ENCODE peak calls at places on chromosome 1, in ten cellular contexts. U, P, X, E, K, L, I, C, N and R are unnamed samples.

GRCh38 chr1:182048562-182048961 is 12.9 kb downstream of the ZNF648 start:
- DNase-seq in U (no peak), P (no peak), X (no peak), E (no peak), K (no peak), L (no peak), I (no peak), C (no peak), N (no peak), R (no peak)

GRCh38 chr1:103256490-103256889 is 148.2 kb upstream of the COL11A1 start:
- DNase-seq in U (no peak), P (peak), X (no peak), E (peak), K (no peak), L (no peak), I (peak), C (no peak), N (no peak), R (peak)

GRCh38 chr1:109963864-109964263 is 20.7 kb upstream of the AHCYL1 start:
- DNase-seq in U (no peak), P (no peak), X (no peak), E (no peak), K (no peak), L (no peak), I (no peak), C (no peak), N (no peak), R (peak)

GRCh38 chr1:192022839-192023238 is 135.4 kb upstream of the RGS18 start:
- DNase-seq in U (no peak), P (no peak), X (no peak), E (no peak), K (no peak), L (no peak), I (no peak), C (no peak), N (no peak), R (no peak)

GRCh38 chr1:2208309-2209239 is 14.0 kb upstream of the FAAP20 start:
- DNase-seq in U (peak), P (peak), X (peak), E (peak), K (peak), L (peak), I (peak), C (no peak), N (peak), R (peak)

GRCh38 chr1:202154766-202155477 is 5.5 kb downstream of the PTPN7 start:
- DNase-seq in U (no peak), P (peak), X (peak), E (peak), K (peak), L (no peak), I (peak), C (peak), N (no peak), R (peak)

GRCh38 chr1:115454835-115455511 is 116.9 kb upstream of the NGF start:
- DNase-seq in U (peak), P (peak), X (no peak), E (peak), K (no peak), L (no peak), I (peak), C (no peak), N (no peak), R (peak)

GRCh38 chr1:164061528-164061927 is 497.5 kb upstream of the PBX1 start:
- DNase-seq in U (no peak), P (no peak), X (peak), E (no peak), K (no peak), L (peak), I (no peak), C (no peak), N (no peak), R (no peak)

GRCh38 chr1:198575715-198576641 is 35.5 kb upstream of the ATP6V1G3 start:
- DNase-seq in U (no peak), P (peak), X (no peak), E (peak), K (no peak), L (no peak), I (no peak), C (no peak), N (no peak), R (peak)

GRCh38 chr1:12580054-12580887 is 37.7 kb downstream of the DHRS3 start:
- DNase-seq in U (no peak), P (peak), X (no peak), E (peak), K (no peak), L (no peak), I (peak), C (no peak), N (no peak), R (no peak)

GRCh38 chr1:35637401-35637809 is 3.9 kb downstream of the PSMB2 start:
- DNase-seq in U (no peak), P (peak), X (no peak), E (peak), K (no peak), L (no peak), I (peak), C (peak), N (no peak), R (peak)

GRCh38 chr1:228228601-228229074 is 20.8 kb downstream of the OBSCN start:
- DNase-seq in U (no peak), P (peak), X (no peak), E (peak), K (no peak), L (no peak), I (peak), C (no peak), N (no peak), R (peak)

GRCh38 chr1:94648225-94649007 is 106.9 kb upstream of the F3 start:
- DNase-seq in U (no peak), P (peak), X (no peak), E (peak), K (no peak), L (no peak), I (peak), C (no peak), N (peak), R (peak)

GRCh38 chr1:24828887-24829192 is 83.6 kb downstream of the CLIC4 start:
- DNase-seq in U (no peak), P (no peak), X (no peak), E (no peak), K (no peak), L (no peak), I (no peak), C (no peak), N (no peak), R (no peak)

GRCh38 chr1:195580988-195581387 is 1027.3 kb downstream of the KCNT2 start:
- DNase-seq in U (no peak), P (peak), X (no peak), E (peak), K (no peak), L (no peak), I (no peak), C (no peak), N (no peak), R (no peak)

GRCh38 chr1:222390181-222390580 is 157.7 kb downstream of the HHIPL2 start:
- DNase-seq in U (no peak), P (peak), X (no peak), E (peak), K (no peak), L (no peak), I (peak), C (no peak), N (no peak), R (peak)

GRCh38 chr1:46558141-46558963 is 6.9 kb upstream of the KNCN start:
- DNase-seq in U (no peak), P (no peak), X (no peak), E (no peak), K (no peak), L (no peak), I (no peak), C (peak), N (no peak), R (no peak)

GRCh38 chr1:230070321-230071208 is 3.5 kb downstream of the GALNT2 start:
- DNase-seq in U (no peak), P (no peak), X (no peak), E (no peak), K (no peak), L (no peak), I (no peak), C (no peak), N (no peak), R (no peak)

GRCh38 chr1:99455760-99456159 is 190.2 kb upstream of the PALMD start:
- DNase-seq in U (no peak), P (no peak), X (no peak), E (no peak), K (no peak), L (no peak), I (no peak), C (no peak), N (no peak), R (no peak)

GRCh38 chr1:75083848-75084514 is 50.2 kb upstream of the LHX8 start:
- DNase-seq in U (no peak), P (no peak), X (no peak), E (peak), K (no peak), L (no peak), I (peak), C (no peak), N (no peak), R (no peak)

GRCh38 chr1:227959325-227959860 is 11.7 kb upstream of the WNT9A start:
- DNase-seq in U (no peak), P (no peak), X (peak), E (no peak), K (peak), L (no peak), I (no peak), C (no peak), N (peak), R (no peak)

GRCh38 chr1:200082329-200082728 is 54.8 kb downstream of the NR5A2 start:
- DNase-seq in U (no peak), P (peak), X (no peak), E (peak), K (no peak), L (no peak), I (peak), C (no peak), N (no peak), R (no peak)

GRCh38 chr1:38120552-38121230 is 74.1 kb upstream of the POU3F1 start:
- DNase-seq in U (no peak), P (no peak), X (no peak), E (peak), K (no peak), L (no peak), I (peak), C (no peak), N (no peak), R (no peak)

GRCh38 chr1:55067022-55067781 is 27.9 kb downstream of the PCSK9 start:
- DNase-seq in U (peak), P (no peak), X (no peak), E (no peak), K (no peak), L (no peak), I (no peak), C (no peak), N (peak), R (no peak)

GRCh38 chr1:31886866-31887265 is 51.3 kb downstream of the PTP4A2 start:
- DNase-seq in U (no peak), P (no peak), X (no peak), E (peak), K (no peak), L (no peak), I (peak), C (no peak), N (no peak), R (no peak)

GRCh38 chr1:94927405-94928175 is 680 bp upstream of the CNN3 start:
- DNase-seq in U (no peak), P (peak), X (no peak), E (peak), K (peak), L (peak), I (peak), C (peak), N (no peak), R (peak)

GRCh38 chr1:9425859-9426258 is 113.4 kb upstream of the SLC25A33 start:
- DNase-seq in U (no peak), P (no peak), X (no peak), E (no peak), K (no peak), L (no peak), I (no peak), C (no peak), N (no peak), R (no peak)

GRCh38 chr1:18373882-18374493 is 106.7 kb upstream of the KLHDC7A start:
- DNase-seq in U (no peak), P (no peak), X (no peak), E (no peak), K (no peak), L (no peak), I (no peak), C (no peak), N (no peak), R (no peak)

GRCh38 chr1:218558411-218558810 is 213.3 kb downstream of the TGFB2 start:
- DNase-seq in U (no peak), P (no peak), X (no peak), E (no peak), K (no peak), L (no peak), I (no peak), C (no peak), N (no peak), R (no peak)

GRCh38 chr1:156654700-156655099 is 12.8 kb downstream of the BCAN start:
- DNase-seq in U (no peak), P (no peak), X (no peak), E (peak), K (no peak), L (no peak), I (no peak), C (no peak), N (no peak), R (no peak)

GRCh38 chr1:109365642-109366204 is 32.0 kb downstream of the SORT1 start:
- DNase-seq in U (no peak), P (no peak), X (no peak), E (no peak), K (no peak), L (no peak), I (no peak), C (no peak), N (no peak), R (no peak)

GRCh38 chr1:39158330-39159086 is 46.0 kb upstream of the MACF1 start:
- DNase-seq in U (no peak), P (peak), X (no peak), E (no peak), K (peak), L (peak), I (no peak), C (no peak), N (no peak), R (peak)
- H3K4me3 ChIP-seq in U (no peak), P (peak), X (no peak), E (no peak), K (peak), L (no peak), I (no peak), C (no peak), N (peak), R (no peak)

GRCh38 chr1:107965112-107965991 is at the start of gene VAV3:
- DNase-seq in U (peak), P (peak), X (peak), E (peak), K (peak), L (peak), I (peak), C (peak), N (peak), R (peak)
- H3K4me3 ChIP-seq in U (peak), P (peak), X (peak), E (peak), K (peak), L (peak), I (peak), C (peak), N (peak), R (peak)

DNA sequence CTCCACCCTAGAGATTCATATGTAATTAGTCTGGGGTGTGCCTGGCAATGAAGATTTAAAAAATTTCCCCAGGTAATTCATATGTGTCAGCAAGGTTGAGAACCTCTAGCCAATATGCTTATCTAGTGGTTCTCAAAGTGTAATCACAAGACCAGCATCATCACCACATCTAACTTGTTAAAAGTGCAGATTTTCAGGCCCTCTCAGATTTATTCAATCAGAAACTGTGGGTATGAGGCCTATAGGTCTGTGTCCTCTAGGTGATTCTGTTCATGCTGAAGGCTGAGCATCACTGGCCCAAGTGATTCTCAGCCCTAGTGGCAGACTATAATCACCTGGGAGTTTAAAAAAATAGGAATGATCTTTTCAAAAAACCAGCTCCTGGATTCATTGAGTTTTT is 75.9 kb downstream of the SWT1 start:
- DNase-seq in U (no peak), P (no peak), X (no peak), E (no peak), K (no peak), L (no peak), I (no peak), C (no peak), N (no peak), R (no peak)
- H3K4me3 ChIP-seq in U (no peak), P (no peak), X (no peak), E (no peak), K (no peak), L (no peak), I (no peak), C (no peak), N (no peak), R (no peak)

DNA sequence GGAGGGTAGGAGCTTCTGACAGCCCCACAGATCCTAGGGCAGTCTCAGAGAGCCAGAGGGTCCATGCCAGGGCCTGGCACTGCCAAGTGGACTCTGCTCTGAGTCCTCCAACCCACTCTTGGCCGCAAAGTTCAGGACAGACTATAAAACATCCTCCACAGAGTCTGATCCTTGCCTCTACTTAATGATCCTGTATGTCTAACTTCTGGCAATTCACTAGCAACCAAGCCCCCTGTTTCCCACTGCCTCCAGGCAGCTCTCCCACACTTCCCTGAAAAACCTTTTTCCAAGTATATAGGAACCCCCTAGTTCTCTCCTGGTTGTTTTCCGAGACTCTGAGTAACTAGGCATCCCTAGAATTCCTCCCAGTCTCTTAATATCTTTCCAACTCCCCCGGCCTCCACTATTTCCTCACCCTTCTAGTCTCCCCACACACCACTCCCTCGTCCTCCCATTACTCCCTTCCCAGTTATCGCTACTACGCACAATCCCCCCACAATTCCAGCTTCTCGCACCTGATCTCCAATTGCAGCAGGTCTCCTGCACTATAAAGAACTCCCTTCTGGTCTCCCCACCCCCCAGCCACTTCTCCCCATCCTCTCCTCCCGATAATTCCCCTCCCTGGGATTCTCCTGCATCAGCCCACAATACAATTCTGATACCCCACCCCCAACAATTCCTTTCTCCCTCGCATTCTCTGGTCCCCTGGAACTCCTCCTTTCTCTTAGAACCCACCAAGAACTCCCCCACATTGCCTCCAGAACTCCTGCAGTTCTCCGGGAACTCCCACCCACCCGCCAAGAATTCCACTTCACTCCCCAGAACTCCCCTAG is 574 bp downstream of the IGSF9 start:
- DNase-seq in U (no peak), P (no peak), X (no peak), E (no peak), K (no peak), L (no peak), I (no peak), C (no peak), N (peak), R (no peak)
- H3K4me3 ChIP-seq in U (peak), P (peak), X (peak), E (peak), K (no peak), L (no peak), I (peak), C (peak), N (peak), R (peak)

DNA sequence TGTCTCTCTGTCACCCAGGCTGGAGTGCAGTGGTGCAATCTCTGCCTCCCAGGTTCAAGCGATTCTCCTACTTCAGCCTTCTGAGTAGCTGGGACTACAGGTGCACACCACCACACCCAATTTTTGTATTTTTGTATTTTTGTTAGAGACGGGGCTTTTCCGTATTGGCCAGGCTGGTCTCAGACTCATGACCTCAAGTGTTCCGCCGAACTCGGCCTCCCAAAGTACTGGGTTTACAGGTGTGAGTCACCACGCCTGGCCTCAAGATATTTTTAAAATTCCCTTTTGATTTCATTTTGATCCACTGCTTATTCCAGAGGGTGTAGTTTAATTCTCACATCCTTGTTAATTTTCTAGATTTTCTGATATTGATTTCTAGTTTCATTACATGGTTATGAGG is 3.8 kb downstream of the IFI44L start:
- DNase-seq in U (no peak), P (no peak), X (peak), E (no peak), K (no peak), L (no peak), I (no peak), C (no peak), N (no peak), R (no peak)
- H3K4me3 ChIP-seq in U (no peak), P (no peak), X (no peak), E (no peak), K (no peak), L (no peak), I (no peak), C (no peak), N (no peak), R (no peak)

GRCh38 chr1:180238675-180239074 is 8.6 kb downstream of the LHX4 start:
- DNase-seq in U (no peak), P (no peak), X (no peak), E (no peak), K (no peak), L (no peak), I (no peak), C (no peak), N (no peak), R (no peak)
- H3K4me3 ChIP-seq in U (no peak), P (no peak), X (no peak), E (no peak), K (no peak), L (no peak), I (no peak), C (no peak), N (no peak), R (no peak)

DNA sequence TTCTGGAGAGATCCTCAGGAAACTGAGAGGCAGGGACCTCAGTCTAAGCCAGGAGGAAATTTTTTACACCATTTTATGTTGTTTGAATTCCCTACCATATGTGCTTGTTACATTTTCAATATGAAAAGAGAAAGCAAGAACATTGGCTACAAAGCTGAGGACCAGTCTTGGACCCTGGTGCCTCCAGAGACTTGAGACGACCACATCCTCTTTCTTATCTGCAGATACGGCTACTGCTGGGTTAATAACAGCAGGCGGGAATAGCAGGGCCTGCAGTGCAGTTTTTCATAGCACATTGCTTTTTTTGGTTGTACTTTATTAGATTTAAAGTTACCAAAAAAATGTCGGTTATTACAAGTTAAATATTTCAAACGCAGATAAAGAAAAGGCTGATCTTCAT is 3.9 kb downstream of the KDM4A start:
- DNase-seq in U (no peak), P (no peak), X (no peak), E (no peak), K (no peak), L (no peak), I (no peak), C (no peak), N (no peak), R (no peak)
- H3K4me3 ChIP-seq in U (no peak), P (no peak), X (no peak), E (no peak), K (no peak), L (no peak), I (no peak), C (no peak), N (no peak), R (no peak)